ENCODE peak calls at places on chromosomes 6 and 20, in four cellular contexts. One of them, this sample, is unnamed.
A peak's percentile ranks its signal among the peaks of the same experiment; 100 is the strongest.

GRCh38 chr6:107538856-107539387 is 49.0 kb downstream of the SOBP start:
- DNase-seq in tibial nerve: no peak
- DNase-seq in adipocyte: no peak
- DNase-seq in kidney epithelial cell: no peak
- DNase-seq in this sample: no peak

GRCh38 chr20:62631336-62632317 is 10.7 kb upstream of the SLCO4A1 start:
- DNase-seq in tibial nerve: no peak
- DNase-seq in adipocyte: no peak
- DNase-seq in kidney epithelial cell: no peak
- DNase-seq in this sample: no peak

GRCh38 chr6:150352321-150353296 is 16.2 kb upstream of the IYD start:
- DNase-seq in tibial nerve: no peak
- DNase-seq in adipocyte: peak; percentile 75
- DNase-seq in kidney epithelial cell: no peak
- DNase-seq in this sample: peak; percentile 70

GRCh38 chr6:150028799-150029198 is 3.5 kb upstream of the RAET1L start:
- DNase-seq in tibial nerve: no peak
- DNase-seq in adipocyte: no peak
- DNase-seq in kidney epithelial cell: no peak
- DNase-seq in this sample: no peak

GRCh38 chr20:63963348-63963741 is 6.4 kb downstream of the ZNF512B start:
- DNase-seq in tibial nerve: no peak
- DNase-seq in adipocyte: no peak
- DNase-seq in kidney epithelial cell: no peak
- DNase-seq in this sample: no peak

GRCh38 chr6:30879684-30880427 is 4.5 kb upstream of the DDR1 start:
- DNase-seq in tibial nerve: no peak
- DNase-seq in adipocyte: no peak
- DNase-seq in kidney epithelial cell: no peak
- DNase-seq in this sample: no peak

GRCh38 chr6:73249998-73250397 is 13.0 kb downstream of the KHDC1 start:
- DNase-seq in tibial nerve: no peak
- DNase-seq in adipocyte: no peak
- DNase-seq in kidney epithelial cell: no peak
- DNase-seq in this sample: no peak

GRCh38 chr20:63625771-63626423 is 1.0 kb downstream of the GMEB2 start:
- DNase-seq in tibial nerve: no peak
- DNase-seq in adipocyte: peak; percentile 59
- DNase-seq in kidney epithelial cell: no peak
- DNase-seq in this sample: peak; percentile 22

GRCh38 chr6:156943816-156944215 is 166.6 kb downstream of the ARID1B start:
- DNase-seq in tibial nerve: no peak
- DNase-seq in adipocyte: peak; percentile 53
- DNase-seq in kidney epithelial cell: no peak
- DNase-seq in this sample: no peak

GRCh38 chr6:46263709-46264091 is 92.9 kb upstream of the ENPP5 start:
- DNase-seq in tibial nerve: no peak
- DNase-seq in adipocyte: peak; percentile 95
- DNase-seq in kidney epithelial cell: no peak
- DNase-seq in this sample: peak; percentile 2

GRCh38 chr20:2706688-2707352 is 14.2 kb downstream of the EBF4 start:
- DNase-seq in tibial nerve: no peak
- DNase-seq in adipocyte: no peak
- DNase-seq in kidney epithelial cell: no peak
- DNase-seq in this sample: no peak

GRCh38 chr6:26205625-26206574 is 118.7 kb downstream of the HFE start:
- DNase-seq in tibial nerve: no peak
- DNase-seq in adipocyte: peak; percentile 77
- DNase-seq in kidney epithelial cell: no peak
- DNase-seq in this sample: peak; percentile 89

GRCh38 chr6:130981409-130981808 is 81.6 kb downstream of the EPB41L2 start:
- DNase-seq in tibial nerve: no peak
- DNase-seq in adipocyte: peak; percentile 68
- DNase-seq in kidney epithelial cell: no peak
- DNase-seq in this sample: peak; percentile 43

GRCh38 chr6:127968394-127968793 is 67.5 kb upstream of the THEMIS start:
- DNase-seq in tibial nerve: no peak
- DNase-seq in adipocyte: no peak
- DNase-seq in kidney epithelial cell: no peak
- DNase-seq in this sample: no peak

GRCh38 chr6:106105493-106105892 is 19.4 kb downstream of the PRDM1 start:
- DNase-seq in tibial nerve: no peak
- DNase-seq in adipocyte: no peak
- DNase-seq in kidney epithelial cell: no peak
- DNase-seq in this sample: no peak

GRCh38 chr6:10138917-10139316 is 276.0 kb downstream of the TFAP2A start:
- DNase-seq in tibial nerve: no peak
- DNase-seq in adipocyte: no peak
- DNase-seq in kidney epithelial cell: no peak
- DNase-seq in this sample: no peak

GRCh38 chr6:50113114-50113857 is 63.6 kb upstream of the DEFB112 start:
- DNase-seq in tibial nerve: no peak
- DNase-seq in adipocyte: no peak
- DNase-seq in kidney epithelial cell: no peak
- DNase-seq in this sample: no peak

GRCh38 chr6:17892097-17892686 is 95.2 kb downstream of the KIF13A start:
- DNase-seq in tibial nerve: no peak
- DNase-seq in adipocyte: no peak
- DNase-seq in kidney epithelial cell: no peak
- DNase-seq in this sample: no peak

GRCh38 chr6:514396-514973 is 122.9 kb downstream of the IRF4 start:
- DNase-seq in tibial nerve: no peak
- DNase-seq in adipocyte: no peak
- DNase-seq in kidney epithelial cell: no peak
- DNase-seq in this sample: no peak

GRCh38 chr6:157107915-157108651 is 215.2 kb downstream of the TMEM242 start:
- DNase-seq in tibial nerve: no peak
- DNase-seq in adipocyte: peak; percentile 84
- DNase-seq in kidney epithelial cell: peak; percentile 48
- DNase-seq in this sample: peak; percentile 95

GRCh38 chr6:167153523-167153959 is 4.2 kb downstream of the GPR31 start:
- DNase-seq in tibial nerve: no peak
- DNase-seq in adipocyte: no peak
- DNase-seq in kidney epithelial cell: no peak
- DNase-seq in this sample: peak; percentile 54

GRCh38 chr20:21430031-21430430 is 32.7 kb upstream of the NKX2-4 start:
- DNase-seq in tibial nerve: no peak
- DNase-seq in adipocyte: no peak
- DNase-seq in kidney epithelial cell: peak; percentile 34
- DNase-seq in this sample: no peak

GRCh38 chr20:47285189-47285588 is 71.3 kb downstream of the ZMYND8 start:
- DNase-seq in tibial nerve: no peak
- DNase-seq in adipocyte: no peak
- DNase-seq in kidney epithelial cell: no peak
- DNase-seq in this sample: no peak

GRCh38 chr6:57182017-57182432 is 9.9 kb downstream of the BAG2 start:
- DNase-seq in tibial nerve: no peak
- DNase-seq in adipocyte: no peak
- DNase-seq in kidney epithelial cell: no peak
- DNase-seq in this sample: no peak

GRCh38 chr20:9186396-9186795 is 117.5 kb downstream of the PLCB4 start:
- DNase-seq in tibial nerve: no peak
- DNase-seq in adipocyte: no peak
- DNase-seq in kidney epithelial cell: no peak
- DNase-seq in this sample: no peak

GRCh38 chr20:59690976-59691375 is 86.6 kb downstream of the PHACTR3 start:
- DNase-seq in tibial nerve: no peak
- DNase-seq in adipocyte: no peak
- DNase-seq in kidney epithelial cell: no peak
- DNase-seq in this sample: no peak

GRCh38 chr20:53157443-53158408 is 185.6 kb downstream of the TSHZ2 start:
- DNase-seq in tibial nerve: no peak
- DNase-seq in adipocyte: peak; percentile 62
- DNase-seq in kidney epithelial cell: no peak
- DNase-seq in this sample: peak; percentile 31

GRCh38 chr6:38262041-38262440 is 377.7 kb downstream of the BTBD9 start:
- DNase-seq in tibial nerve: no peak
- DNase-seq in adipocyte: peak; percentile 78
- DNase-seq in kidney epithelial cell: peak; percentile 59
- DNase-seq in this sample: peak; percentile 91

GRCh38 chr6:8243462-8243861 is 141.1 kb upstream of the EEF1E1 start:
- DNase-seq in tibial nerve: no peak
- DNase-seq in adipocyte: peak; percentile 51
- DNase-seq in kidney epithelial cell: peak; percentile 31
- DNase-seq in this sample: no peak

GRCh38 chr6:88499436-88499835 is 333.3 kb upstream of the CNR1 start:
- DNase-seq in tibial nerve: no peak
- DNase-seq in adipocyte: no peak
- DNase-seq in kidney epithelial cell: no peak
- DNase-seq in this sample: peak; percentile 13

GRCh38 chr6:125857846-125858245 is 67.1 kb downstream of the NCOA7 start:
- DNase-seq in tibial nerve: no peak
- DNase-seq in adipocyte: no peak
- DNase-seq in kidney epithelial cell: no peak
- DNase-seq in this sample: no peak

GRCh38 chr6:16670183-16670582 is 91.1 kb downstream of the ATXN1 start:
- DNase-seq in tibial nerve: no peak
- DNase-seq in adipocyte: no peak
- DNase-seq in kidney epithelial cell: no peak
- DNase-seq in this sample: no peak

GRCh38 chr20:25532015-25532751 is 53.1 kb downstream of the NINL start:
- DNase-seq in tibial nerve: no peak
- DNase-seq in adipocyte: no peak
- DNase-seq in kidney epithelial cell: no peak
- DNase-seq in this sample: no peak

GRCh38 chr6:160801418-160801817 is 99.4 kb downstream of the PLG start:
- DNase-seq in tibial nerve: no peak
- DNase-seq in adipocyte: no peak
- DNase-seq in kidney epithelial cell: no peak
- DNase-seq in this sample: no peak

GRCh38 chr6:26534681-26535465 is 3.3 kb upstream of the HMGN4 start:
- DNase-seq in tibial nerve: no peak
- DNase-seq in adipocyte: no peak
- DNase-seq in kidney epithelial cell: no peak
- DNase-seq in this sample: no peak

GRCh38 chr6:35487653-35488516 is 9.0 kb downstream of the TEAD3 start:
- DNase-seq in tibial nerve: no peak
- DNase-seq in adipocyte: peak; percentile 33
- DNase-seq in kidney epithelial cell: no peak
- DNase-seq in this sample: peak; percentile 35

GRCh38 chr6:139540276-139540675 is 165.8 kb upstream of the CITED2 start:
- DNase-seq in tibial nerve: no peak
- DNase-seq in adipocyte: peak; percentile 21
- DNase-seq in kidney epithelial cell: no peak
- DNase-seq in this sample: peak; percentile 60

GRCh38 chr6:139542351-139542750 is 167.9 kb upstream of the CITED2 start:
- DNase-seq in tibial nerve: no peak
- DNase-seq in adipocyte: no peak
- DNase-seq in kidney epithelial cell: no peak
- DNase-seq in this sample: no peak

GRCh38 chr6:139538366-139538765 is 163.9 kb upstream of the CITED2 start:
- DNase-seq in tibial nerve: no peak
- DNase-seq in adipocyte: no peak
- DNase-seq in kidney epithelial cell: no peak
- DNase-seq in this sample: peak; percentile 49

GRCh38 chr6:139536751-139537617 is 162.5 kb upstream of the CITED2 start:
- DNase-seq in tibial nerve: no peak
- DNase-seq in adipocyte: peak; percentile 22
- DNase-seq in kidney epithelial cell: no peak
- DNase-seq in this sample: no peak

DNA sequence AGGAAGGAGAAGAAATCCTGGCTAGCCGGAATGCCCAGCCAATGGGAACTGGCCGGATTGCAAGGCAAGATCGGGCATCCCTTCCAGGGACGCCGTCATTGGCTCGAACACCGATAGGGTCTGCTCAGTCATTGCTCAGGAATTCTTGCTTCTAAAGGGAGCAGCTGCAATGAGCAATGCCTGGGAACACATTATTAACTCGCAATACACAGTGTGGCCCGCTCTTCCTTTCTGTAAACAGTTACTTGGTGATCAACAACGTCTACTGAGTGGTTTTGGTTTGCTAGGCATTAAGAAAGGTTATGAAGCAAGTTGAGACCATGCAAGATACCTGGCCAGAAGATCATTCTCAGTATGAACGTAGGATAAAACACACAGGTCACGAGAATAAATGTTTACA is 165.4 kb upstream of the CITED2 start:
- DNase-seq in tibial nerve: no peak
- DNase-seq in adipocyte: peak; percentile 81
- DNase-seq in kidney epithelial cell: peak; percentile 87
- DNase-seq in this sample: peak; percentile 95
- H3K4me3 ChIP-seq in tibial nerve: no peak overlapping the region
- H3K4me3 ChIP-seq in adipocyte: peak overlapping the region; percentile 71
- H3K4me3 ChIP-seq in kidney epithelial cell: no peak overlapping the region
- H3K4me3 ChIP-seq in this sample: no peak overlapping the region

GRCh38 chr20:571754-572331 is 28.3 kb upstream of the CSNK2A1 start:
- DNase-seq in tibial nerve: peak; percentile 42
- DNase-seq in adipocyte: peak; percentile 49
- DNase-seq in kidney epithelial cell: no peak
- DNase-seq in this sample: no peak

GRCh38 chr20:575230-575629 is 31.6 kb upstream of the CSNK2A1 start:
- DNase-seq in tibial nerve: no peak
- DNase-seq in adipocyte: no peak
- DNase-seq in kidney epithelial cell: no peak
- DNase-seq in this sample: no peak

GRCh38 chr20:574297-574942 is 30.8 kb upstream of the CSNK2A1 start:
- DNase-seq in tibial nerve: no peak
- DNase-seq in adipocyte: no peak
- DNase-seq in kidney epithelial cell: no peak
- DNase-seq in this sample: no peak

GRCh38 chr20:572752-573151 is 29.2 kb upstream of the CSNK2A1 start:
- DNase-seq in tibial nerve: no peak
- DNase-seq in adipocyte: no peak
- DNase-seq in kidney epithelial cell: no peak
- DNase-seq in this sample: no peak

GRCh38 chr20:573414-574296 is 30.1 kb upstream of the CSNK2A1 start:
- DNase-seq in tibial nerve: no peak
- DNase-seq in adipocyte: no peak
- DNase-seq in kidney epithelial cell: no peak
- DNase-seq in this sample: no peak
- H3K4me3 ChIP-seq in tibial nerve: no peak overlapping the region
- H3K4me3 ChIP-seq in adipocyte: no peak overlapping the region
- H3K4me3 ChIP-seq in kidney epithelial cell: no peak overlapping the region
- H3K4me3 ChIP-seq in this sample: no peak overlapping the region

GRCh38 chr20:36887779-36888133 is 11.8 kb downstream of the TLDC2 start:
- DNase-seq in tibial nerve: no peak
- DNase-seq in adipocyte: no peak
- DNase-seq in kidney epithelial cell: no peak
- DNase-seq in this sample: no peak
- H3K4me3 ChIP-seq in tibial nerve: no peak overlapping the region
- H3K4me3 ChIP-seq in adipocyte: no peak overlapping the region
- H3K4me3 ChIP-seq in kidney epithelial cell: no peak overlapping the region
- H3K4me3 ChIP-seq in this sample: no peak overlapping the region

GRCh38 chr6:21587182-21587924 is 6.2 kb upstream of the SOX4 start:
- DNase-seq in tibial nerve: peak; percentile 17
- DNase-seq in adipocyte: peak; percentile 79
- DNase-seq in kidney epithelial cell: no peak
- DNase-seq in this sample: peak; percentile 65
- H3K4me3 ChIP-seq in tibial nerve: peak overlapping the region; percentile 56
- H3K4me3 ChIP-seq in adipocyte: peak overlapping the region; percentile 97
- H3K4me3 ChIP-seq in kidney epithelial cell: peak overlapping the region; percentile 66
- H3K4me3 ChIP-seq in this sample: peak overlapping the region; percentile 64

GRCh38 chr6:109332748-109333147 is 49.5 kb downstream of the CD164 start:
- DNase-seq in tibial nerve: no peak
- DNase-seq in adipocyte: no peak
- DNase-seq in kidney epithelial cell: no peak
- DNase-seq in this sample: no peak
- H3K4me3 ChIP-seq in tibial nerve: no peak overlapping the region
- H3K4me3 ChIP-seq in adipocyte: no peak overlapping the region
- H3K4me3 ChIP-seq in kidney epithelial cell: no peak overlapping the region
- H3K4me3 ChIP-seq in this sample: no peak overlapping the region